ENCODE peak calls at places on chromosome 14, in five cellular contexts. U is neuronal stem cell; A is fibroblast of lung; Q is effector memory CD4-positive, alpha-beta T cell; Y is HCT116. D is an unnamed sample. For H3K4me1 and H3K9me3, the result is how much of the 10 kb centered on the place peaks cover.

GRCh38 chr14:21987937-21988336 is 314.3 kb upstream of the OR4E1 start:
- DNase-seq in U (peak), A (peak), Q (no peak), Y (peak), D (no peak)

GRCh38 chr14:73290279-73290678 is 53.0 kb downstream of the PAPLN start:
- DNase-seq in U (no peak), A (peak), Q (no peak), Y (no peak), D (no peak)

GRCh38 chr14:28577711-28578131 is 188.9 kb upstream of the FOXG1 start:
- DNase-seq in U (no peak), A (peak), Q (no peak), Y (no peak), D (no peak)

GRCh38 chr14:22313172-22313801 is 275.7 kb downstream of the DAD1 start:
- DNase-seq in U (no peak), A (no peak), Q (no peak), Y (no peak), D (no peak)

GRCh38 chr14:39109893-39110715 is 4.0 kb upstream of the GEMIN2 start:
- DNase-seq in U (no peak), A (no peak), Q (no peak), Y (no peak), D (no peak)

GRCh38 chr14:35742448-35742847 is 66.6 kb downstream of the RALGAPA1 start:
- DNase-seq in U (no peak), A (no peak), Q (no peak), Y (no peak), D (no peak)

GRCh38 chr14:81516941-81517797 is 16.5 kb downstream of the SEL1L start:
- DNase-seq in U (no peak), A (peak), Q (no peak), Y (no peak), D (no peak)

GRCh38 chr14:104375551-104376201 is 203.9 kb upstream of the C14orf180 start:
- DNase-seq in U (no peak), A (no peak), Q (no peak), Y (no peak), D (no peak)

GRCh38 chr14:30710870-30711269 is 88.8 kb downstream of the SCFD1 start:
- DNase-seq in U (no peak), A (no peak), Q (no peak), Y (no peak), D (no peak)

GRCh38 chr14:22882529-22883190 is 362 bp upstream of the REM2 start:
- DNase-seq in U (no peak), A (peak), Q (peak), Y (peak), D (no peak)

GRCh38 chr14:53596845-53597525 is 359.6 kb downstream of the BMP4 start:
- DNase-seq in U (no peak), A (peak), Q (no peak), Y (no peak), D (no peak)

GRCh38 chr14:90697577-90698206 is 118.5 kb downstream of the TTC7B start:
- DNase-seq in U (peak), A (peak), Q (peak), Y (peak), D (peak)

GRCh38 chr14:83816755-83817154 is 1713.2 kb upstream of the FLRT2 start:
- DNase-seq in U (no peak), A (peak), Q (no peak), Y (no peak), D (no peak)

GRCh38 chr14:93329965-93330608 is 2.7 kb downstream of the BTBD7 start:
- DNase-seq in U (no peak), A (no peak), Q (no peak), Y (no peak), D (no peak)

GRCh38 chr14:99736600-99737371 is 52.7 kb downstream of the CYP46A1 start:
- DNase-seq in U (no peak), A (no peak), Q (no peak), Y (no peak), D (no peak)

GRCh38 chr14:65560340-65561027 is 148.0 kb downstream of the FUT8 start:
- DNase-seq in U (no peak), A (no peak), Q (no peak), Y (no peak), D (no peak)

GRCh38 chr14:22388669-22389625 is 200.1 kb downstream of the DAD1 start:
- DNase-seq in U (no peak), A (peak), Q (no peak), Y (no peak), D (no peak)

GRCh38 chr14:52032196-52032865 is 36.5 kb downstream of the NID2 start:
- DNase-seq in U (no peak), A (no peak), Q (no peak), Y (no peak), D (no peak)

GRCh38 chr14:101893759-101894158 is 70.6 kb upstream of the DYNC1H1 start:
- DNase-seq in U (no peak), A (no peak), Q (no peak), Y (no peak), D (no peak)

GRCh38 chr14:23567186-23568020 is at the start of gene AP1G2:
- DNase-seq in U (peak), A (peak), Q (peak), Y (peak), D (peak)

GRCh38 chr14:32662234-32662633 is 276.4 kb upstream of the NPAS3 start:
- DNase-seq in U (no peak), A (no peak), Q (no peak), Y (no peak), D (no peak)

DNA sequence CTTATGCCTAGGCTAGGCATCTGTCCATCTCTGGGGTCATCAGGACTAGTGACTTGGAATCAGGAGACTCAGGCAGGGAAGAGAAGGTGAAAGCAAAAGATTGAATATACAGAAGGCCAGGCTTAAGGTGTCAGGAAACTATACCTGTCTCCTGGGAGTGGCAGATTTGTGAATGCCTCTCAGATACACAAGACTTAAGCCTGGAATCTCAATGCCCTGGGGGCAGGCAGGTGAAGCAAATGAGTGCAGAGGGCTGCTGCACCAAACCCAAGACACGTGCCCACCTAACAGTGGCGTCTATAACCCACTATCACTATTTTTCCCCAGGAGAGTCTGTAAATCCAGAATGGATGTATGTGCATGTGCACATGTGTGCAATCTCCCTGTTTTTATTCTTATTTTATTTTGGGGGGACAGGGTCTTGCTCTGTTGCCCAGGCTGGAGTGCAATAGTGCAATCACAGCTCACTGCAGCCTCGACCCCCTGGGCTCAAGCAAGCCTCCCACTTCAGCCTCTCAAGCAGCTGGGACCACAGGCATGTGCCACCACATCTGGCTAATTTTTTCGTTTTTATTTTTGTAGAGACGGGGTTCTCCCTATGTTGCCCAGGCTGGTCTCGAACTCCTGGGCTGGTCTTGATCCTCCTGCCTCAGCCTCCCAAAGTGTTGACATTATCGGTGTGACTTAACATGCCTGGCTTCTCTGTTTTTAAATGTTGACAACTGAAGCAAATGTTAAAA is 31.9 kb upstream of the FOS start:
- DNase-seq in U (no peak), A (no peak), Q (no peak), Y (no peak), D (no peak)
- H3K4me1 ChIP-seq in U (under half), A (under half), Q (half or more), Y (under half), D (half or more)

GRCh38 chr14:105924951-105925591 is 398.7 kb downstream of the TMEM121 start:
- DNase-seq in U (no peak), A (no peak), Q (no peak), Y (no peak), D (no peak)
- H3K9me3 ChIP-seq in U (under half), A (under half), Q (under half), Y (under half), D (under half)

DNA sequence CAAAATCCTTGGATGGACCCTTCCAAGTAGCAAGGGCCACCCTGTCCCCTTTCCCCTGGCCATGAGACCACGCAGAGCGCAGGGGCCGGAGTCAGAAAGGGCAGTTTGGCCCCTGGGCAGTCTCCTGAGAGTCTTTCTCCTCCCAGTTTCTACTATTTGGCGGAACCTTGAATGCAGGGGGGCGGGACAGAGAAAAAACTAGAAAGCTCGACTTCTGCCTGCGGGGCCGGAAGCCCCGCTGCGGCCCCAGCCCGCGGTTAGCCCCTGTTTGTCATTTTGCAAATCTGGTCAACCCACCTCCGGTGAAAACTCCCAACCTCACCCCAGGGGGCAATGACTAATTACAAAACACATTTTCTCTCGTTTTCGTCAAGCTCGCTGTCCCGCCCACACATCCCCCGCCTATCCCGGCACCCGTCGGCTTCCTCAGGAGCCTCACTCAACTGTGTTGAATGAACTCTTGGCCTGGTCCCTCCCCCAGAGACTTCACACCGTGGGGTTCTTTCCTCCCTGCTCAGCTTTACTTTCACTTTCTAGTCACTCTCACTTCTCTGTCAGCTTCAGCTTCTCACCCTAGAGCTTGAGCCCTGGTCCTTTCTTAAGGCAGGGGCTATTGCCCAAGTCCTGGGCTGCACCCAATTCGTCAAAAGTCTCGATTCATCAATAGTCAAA is 66.7 kb downstream of the IRF2BPL start:
- DNase-seq in U (peak), A (peak), Q (peak), Y (peak), D (peak)
- H3K4me1 ChIP-seq in U (under half), A (under half), Q (half or more), Y (half or more), D (under half)

DNA sequence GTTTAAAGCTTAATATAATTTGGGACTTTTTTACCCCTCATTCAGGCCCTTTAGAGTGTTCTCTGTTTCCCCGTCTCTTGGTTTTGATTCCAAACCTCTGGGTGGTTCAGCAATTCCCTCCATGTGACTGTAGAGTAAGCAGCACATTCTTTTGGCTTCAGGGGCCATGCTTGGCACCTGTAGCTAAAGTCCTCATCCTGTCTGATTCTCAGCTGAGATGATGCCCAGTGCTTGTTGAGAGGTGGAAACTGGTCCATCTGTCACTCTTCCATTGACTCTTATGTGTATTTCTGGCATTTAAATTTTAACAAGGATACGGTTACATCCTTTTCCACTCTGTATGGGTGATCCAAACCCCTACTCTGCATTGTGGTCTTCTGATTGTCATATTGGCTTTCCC is 127.1 kb downstream of the DIO2 start:
- DNase-seq in U (no peak), A (no peak), Q (no peak), Y (no peak), D (no peak)
- H3K9me3 ChIP-seq in U (under half), A (under half), Q (under half), Y (under half), D (under half)

GRCh38 chr14:95150910-95151309 is 6.4 kb downstream of the DICER1 start:
- DNase-seq in U (no peak), A (no peak), Q (no peak), Y (no peak), D (no peak)
- H3K4me1 ChIP-seq in U (under half), A (under half), Q (under half), Y (under half), D (half or more)

D was measured in esophagus squamous epithelium.